ENCODE peak calls at places on chromosomes 3 and 15, in nine cellular contexts. K, R, E, V, G, N, P, Q and X are unnamed samples.

GRCh38 chr3:136787226-136787793 is 31.6 kb upstream of the SLC35G2 start:
- DNase-seq in P (peak; percentile 38), K (peak; percentile 37), Q (no peak), G (no peak), N (peak; percentile 41), R (peak; percentile 50), V (no peak), E (peak; percentile 34), X (peak; percentile 57)

GRCh38 chr15:74580538-74581350 is 34.9 kb upstream of the CLK3 start:
- DNase-seq in V (no peak), P (no peak), Q (no peak), G (no peak), R (peak; percentile 44), K (no peak), E (no peak), N (peak; percentile 7), X (no peak)

GRCh38 chr3:120198305-120198878 is 86.6 kb downstream of the GPR156 start:
- DNase-seq in G (no peak), P (peak; percentile 28), V (no peak), E (peak; percentile 53), N (no peak), Q (no peak), R (peak; percentile 39), K (peak; percentile 34), X (peak; percentile 20)

GRCh38 chr3:28575100-28575747 is 226.6 kb upstream of the AZI2 start:
- DNase-seq in K (no peak), R (no peak), G (no peak), N (peak; percentile 43), Q (no peak), P (peak; percentile 8), E (no peak), V (no peak), X (no peak)

GRCh38 chr15:27762471-27762870 is 336.6 kb downstream of the OCA2 start:
- DNase-seq in K (no peak), Q (no peak), P (no peak), G (no peak), N (no peak), V (no peak), E (no peak), R (no peak), X (no peak)

GRCh38 chr15:58258501-58259274 is 120.5 kb downstream of the AQP9 start:
- DNase-seq in Q (no peak), E (peak; percentile 18), P (no peak), V (no peak), K (no peak), R (no peak), G (no peak), N (no peak), X (no peak)

GRCh38 chr15:67173015-67173414 is 81.4 kb downstream of the AAGAB start:
- DNase-seq in R (no peak), V (no peak), G (no peak), P (no peak), K (no peak), Q (no peak), E (no peak), N (no peak), X (no peak)

GRCh38 chr15:73320619-73321180 is 48.1 kb downstream of the HCN4 start:
- DNase-seq in P (no peak), E (no peak), R (no peak), K (no peak), N (no peak), Q (no peak), G (no peak), V (no peak), X (no peak)

GRCh38 chr15:33757505-33758211 is 210.6 kb upstream of the CHRM5 start:
- DNase-seq in R (no peak), P (no peak), V (no peak), Q (no peak), K (no peak), N (no peak), G (no peak), E (no peak), X (no peak)

GRCh38 chr3:168086541-168087260 is 9.0 kb downstream of the GOLIM4 start:
- DNase-seq in K (no peak), V (no peak), P (no peak), G (no peak), Q (no peak), R (peak; percentile 30), N (no peak), E (no peak), X (no peak)

GRCh38 chr15:55357774-55358173 is 38.8 kb downstream of the PIGB start:
- DNase-seq in N (no peak), K (peak; percentile 60), P (peak; percentile 77), G (peak; percentile 39), R (peak; percentile 64), E (no peak), V (no peak), Q (peak; percentile 15), X (no peak)

GRCh38 chr3:12125772-12126171 is 32.9 kb downstream of the TIMP4 start:
- DNase-seq in N (no peak), Q (no peak), K (no peak), R (no peak), P (no peak), G (no peak), V (no peak), E (no peak), X (no peak)

GRCh38 chr3:183188895-183189462 is 26.4 kb upstream of the LAMP3 start:
- DNase-seq in K (no peak), P (no peak), E (peak; percentile 45), R (peak; percentile 47), G (no peak), N (no peak), Q (no peak), V (no peak), X (no peak)

GRCh38 chr3:129795596-129795995 is 97.9 kb downstream of the TMCC1 start:
- DNase-seq in E (no peak), Q (no peak), V (no peak), N (no peak), G (peak; percentile 84), R (peak; percentile 19), P (peak; percentile 73), K (peak; percentile 26), X (no peak)

GRCh38 chr3:129793947-129794318 is 99.6 kb downstream of the TMCC1 start:
- DNase-seq in E (peak; percentile 35), V (no peak), K (no peak), G (no peak), N (no peak), P (no peak), R (peak; percentile 55), Q (no peak), X (no peak)

GRCh38 chr3:129796146-129796545 is 97.4 kb downstream of the TMCC1 start:
- DNase-seq in E (no peak), G (no peak), N (no peak), P (no peak), K (no peak), R (no peak), Q (no peak), V (no peak), X (no peak)

GRCh38 chr3:129793356-129793755 is 100.2 kb downstream of the TMCC1 start:
- DNase-seq in R (peak; percentile 17), G (peak; percentile 86), E (no peak), N (no peak), P (no peak), K (peak; percentile 29), Q (no peak), V (no peak), X (no peak)

GRCh38 chr3:129794319-129795201 is 99.0 kb downstream of the TMCC1 start:
- DNase-seq in G (peak; percentile 99), N (peak; percentile 29), K (no peak), E (peak; percentile 61), Q (no peak), R (peak; percentile 67), V (no peak), P (peak; percentile 73), X (no peak)
- H3K4me3 ChIP-seq in G (peak overlapping the region; percentile 96), N (peak overlapping the region; percentile 34), K (no peak overlapping the region), E (peak overlapping the region; percentile 18), Q (no peak overlapping the region), R (peak overlapping the region; percentile 85), V (no peak overlapping the region), P (peak overlapping the region; percentile 54), X (no peak overlapping the region)

DNA sequence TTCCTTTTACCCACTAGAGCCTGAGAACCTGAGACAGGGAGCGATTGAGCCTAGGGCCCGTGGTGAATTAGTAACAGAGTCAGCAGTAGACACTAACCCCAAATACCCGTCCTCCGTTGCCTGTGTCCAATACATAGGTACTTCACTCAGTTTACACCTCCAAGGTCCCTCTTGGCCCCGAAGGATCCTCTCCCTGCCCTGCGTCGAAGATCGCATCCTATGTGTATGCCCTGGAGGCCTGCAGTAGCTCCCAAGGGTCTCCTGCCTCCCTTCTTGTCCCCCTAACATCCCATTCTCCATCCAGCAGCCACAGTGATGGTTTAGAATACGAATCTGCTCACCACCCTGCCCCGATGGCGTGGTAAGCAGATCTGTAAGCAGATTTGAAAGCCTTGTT is 67.0 kb downstream of the ISG20 start:
- DNase-seq in E (no peak), G (no peak), Q (no peak), R (no peak), V (no peak), P (no peak), N (no peak), K (no peak), X (no peak)
- H3K4me3 ChIP-seq in E (peak overlapping the region; percentile 35), G (no peak overlapping the region), Q (peak overlapping the region; percentile 55), R (no peak overlapping the region), V (peak overlapping the region; percentile 19), P (peak overlapping the region; percentile 42), N (peak overlapping the region; percentile 57), K (peak overlapping the region; percentile 45), X (no peak overlapping the region)

DNA sequence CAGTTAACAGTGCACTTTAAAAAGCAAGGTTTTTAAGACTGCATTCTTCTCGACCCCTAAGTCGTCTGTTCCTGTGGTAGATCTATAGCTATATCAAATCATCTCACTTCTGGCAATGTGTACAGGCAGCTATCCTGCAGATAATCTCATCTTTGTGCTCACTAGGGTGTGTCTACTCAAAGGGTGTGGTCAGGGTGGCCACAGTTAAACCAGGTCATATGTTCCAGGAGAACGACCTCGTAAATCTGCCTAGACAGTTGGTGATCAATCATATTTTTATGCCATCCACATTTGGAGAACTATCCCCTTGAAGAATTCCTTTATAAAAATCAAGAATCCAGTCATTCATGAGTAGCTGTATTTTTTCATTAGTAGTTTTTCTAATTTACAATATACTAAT is 3.0 kb downstream of the VEPH1 start:
- DNase-seq in E (no peak), P (no peak), G (peak; percentile 67), Q (no peak), R (no peak), K (no peak), N (no peak), V (no peak), X (no peak)
- H3K4me3 ChIP-seq in E (no peak overlapping the region), P (no peak overlapping the region), G (peak overlapping the region; percentile 50), Q (no peak overlapping the region), R (no peak overlapping the region), K (peak overlapping the region; percentile 52), N (no peak overlapping the region), V (no peak overlapping the region), X (no peak overlapping the region)

DNA sequence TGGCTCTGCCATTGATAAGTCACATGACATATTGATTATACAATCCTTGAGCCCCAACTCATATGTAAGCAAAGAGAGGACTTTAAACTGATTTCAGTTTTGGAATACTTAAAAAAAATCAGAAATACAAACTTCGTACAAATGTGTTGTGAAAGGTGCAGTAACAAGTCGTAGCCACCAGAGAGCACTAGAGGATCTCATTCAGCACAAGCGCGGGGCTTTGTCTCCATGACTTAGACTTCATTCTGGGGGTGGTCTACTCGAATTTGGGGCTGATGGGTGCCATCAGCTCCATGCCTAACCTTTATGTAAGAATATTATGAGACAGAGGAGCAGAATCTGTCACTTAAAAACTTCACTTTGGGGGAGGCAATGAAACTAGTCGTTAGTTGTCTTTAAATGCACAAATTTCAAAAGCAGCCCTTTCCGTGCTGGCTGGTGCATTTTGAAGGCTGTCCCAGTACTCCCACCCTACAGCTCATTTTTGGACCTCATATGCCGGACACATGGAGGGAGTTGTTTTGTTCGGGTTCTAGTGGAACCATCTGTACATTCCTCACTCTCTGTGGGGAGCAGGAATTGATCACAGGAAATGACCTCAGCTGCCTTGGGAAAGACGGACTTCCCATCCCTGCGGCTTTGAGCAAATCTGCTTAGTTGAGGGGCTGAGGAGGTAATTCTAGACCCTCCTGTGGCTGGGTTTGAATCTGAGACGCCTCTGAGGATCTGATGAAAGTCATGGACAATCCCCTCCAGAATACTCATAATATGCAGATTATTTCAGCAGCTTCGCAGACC is 27.5 kb upstream of the MASP1 start:
- DNase-seq in G (no peak), P (peak; percentile 44), E (peak; percentile 82), Q (peak; percentile 44), K (peak; percentile 92), N (peak; percentile 43), R (peak; percentile 60), V (peak; percentile 13), X (peak; percentile 59)
- H3K4me3 ChIP-seq in G (peak overlapping the region; percentile 7), P (peak overlapping the region; percentile 52), E (peak overlapping the region; percentile 35), Q (peak overlapping the region; percentile 36), K (peak overlapping the region; percentile 48), N (peak overlapping the region; percentile 46), R (peak overlapping the region; percentile 36), V (peak overlapping the region; percentile 47), X (peak overlapping the region; percentile 23)